ENCODE peak calls at places on chromosomes 3 and 15, in nine cellular contexts. Q is stomach, F is HL-60, Z is spleen, E is endothelial cell of umbilical vein, X is breast epithelium, R is HepG2, N is SK-N-MC, S is SK-N-SH. D is an unnamed sample.

GRCh38 chr3:133962879-133963278 is 66.8 kb downstream of the SLCO2A1 start:
- DNase-seq in Z (no peak), E (no peak), N (no peak), F (no peak), Q (no peak), S (no peak), X (no peak), R (no peak), D (no peak)

GRCh38 chr3:184415229-184415517 is 35.3 kb downstream of the CHRD start:
- DNase-seq in F (no peak), Q (no peak), N (no peak), R (peak; percentile 15), S (no peak), Z (no peak), E (no peak), X (no peak), D (no peak)

GRCh38 chr15:76341366-76342045 is 4.9 kb downstream of the ISL2 start:
- DNase-seq in X (no peak), R (no peak), S (peak; percentile 19), Z (no peak), F (no peak), N (no peak), Q (no peak), E (no peak), D (no peak)

GRCh38 chr15:61382927-61383326 is 153.8 kb upstream of the RORA start:
- DNase-seq in E (no peak), Z (no peak), Q (no peak), X (no peak), N (no peak), F (no peak), R (no peak), S (no peak), D (no peak)

GRCh38 chr3:132090921-132091320 is 56.1 kb upstream of the CPNE4 start:
- DNase-seq in Z (no peak), R (no peak), Q (no peak), S (no peak), N (no peak), F (no peak), E (no peak), X (no peak), D (no peak)

GRCh38 chr3:34213481-34213880 is 415.1 kb downstream of the PDCD6IP start:
- DNase-seq in F (no peak), R (no peak), N (no peak), E (peak; percentile 11), Q (peak; percentile 77), S (no peak), Z (no peak), X (no peak), D (no peak)

GRCh38 chr3:111712294-111713180 is 117.4 kb upstream of the ZBED2 start:
- DNase-seq in N (no peak), Z (peak; percentile 78), Q (no peak), S (peak; percentile 11), R (no peak), X (no peak), F (no peak), E (no peak), D (no peak)

GRCh38 chr15:52104532-52105004 is 8.0 kb downstream of the BCL2L10 start:
- DNase-seq in Q (no peak), X (no peak), R (no peak), S (no peak), E (no peak), Z (no peak), F (no peak), N (no peak), D (no peak)

GRCh38 chr3:52056521-52056967 is at the start of gene DUSP7:
- DNase-seq in S (peak; percentile 88), R (no peak), Q (peak; percentile 79), E (no peak), N (no peak), Z (peak; percentile 94), F (peak; percentile 34), X (no peak), D (no peak)

GRCh38 chr3:27675287-27675686 is 46.8 kb downstream of the EOMES start:
- DNase-seq in S (no peak), R (no peak), F (no peak), Z (no peak), N (peak; percentile 56), E (peak; percentile 66), Q (no peak), X (no peak), D (no peak)

GRCh38 chr15:57384816-57385215 is 8.5 kb downstream of the CGNL1 start:
- DNase-seq in S (no peak), E (peak; percentile 65), Q (no peak), F (no peak), X (no peak), Z (no peak), N (no peak), R (peak; percentile 44), D (no peak)

GRCh38 chr3:138378990-138379389 is 30.6 kb downstream of the MRAS start:
- DNase-seq in E (no peak), X (no peak), N (no peak), R (peak; percentile 25), Q (no peak), Z (no peak), S (no peak), F (no peak), D (no peak)

GRCh38 chr3:5891721-5892120 is 704.2 kb downstream of the EDEM1 start:
- DNase-seq in N (no peak), R (no peak), E (no peak), Z (no peak), Q (no peak), X (no peak), S (no peak), F (no peak), D (no peak)
- TF ChIP-seq POLR2AphosphoS5 in N (no peak), R (no peak), E (no peak), Z (no peak), Q (no peak), X (no peak), S (no peak), F (no peak), D (no peak)

GRCh38 chr3:32256206-32256605 is 17.7 kb downstream of the CMTM8 start:
- DNase-seq in X (no peak), Q (no peak), Z (no peak), E (no peak), F (no peak), R (no peak), S (no peak), N (no peak), D (no peak)
- TF ChIP-seq POLR2AphosphoS5 in X (no peak), Q (no peak), Z (no peak), E (no peak), F (no peak), R (no peak), S (no peak), N (no peak), D (no peak)

GRCh38 chr3:9820543-9820942 is 10.5 kb downstream of the TTLL3 start:
- DNase-seq in R (no peak), E (no peak), N (no peak), X (no peak), F (no peak), S (no peak), Q (no peak), Z (no peak), D (no peak)
- TF ChIP-seq POLR2AphosphoS5 in R (no peak), E (no peak), N (no peak), X (no peak), F (no peak), S (no peak), Q (no peak), Z (no peak), D (no peak)

DNA sequence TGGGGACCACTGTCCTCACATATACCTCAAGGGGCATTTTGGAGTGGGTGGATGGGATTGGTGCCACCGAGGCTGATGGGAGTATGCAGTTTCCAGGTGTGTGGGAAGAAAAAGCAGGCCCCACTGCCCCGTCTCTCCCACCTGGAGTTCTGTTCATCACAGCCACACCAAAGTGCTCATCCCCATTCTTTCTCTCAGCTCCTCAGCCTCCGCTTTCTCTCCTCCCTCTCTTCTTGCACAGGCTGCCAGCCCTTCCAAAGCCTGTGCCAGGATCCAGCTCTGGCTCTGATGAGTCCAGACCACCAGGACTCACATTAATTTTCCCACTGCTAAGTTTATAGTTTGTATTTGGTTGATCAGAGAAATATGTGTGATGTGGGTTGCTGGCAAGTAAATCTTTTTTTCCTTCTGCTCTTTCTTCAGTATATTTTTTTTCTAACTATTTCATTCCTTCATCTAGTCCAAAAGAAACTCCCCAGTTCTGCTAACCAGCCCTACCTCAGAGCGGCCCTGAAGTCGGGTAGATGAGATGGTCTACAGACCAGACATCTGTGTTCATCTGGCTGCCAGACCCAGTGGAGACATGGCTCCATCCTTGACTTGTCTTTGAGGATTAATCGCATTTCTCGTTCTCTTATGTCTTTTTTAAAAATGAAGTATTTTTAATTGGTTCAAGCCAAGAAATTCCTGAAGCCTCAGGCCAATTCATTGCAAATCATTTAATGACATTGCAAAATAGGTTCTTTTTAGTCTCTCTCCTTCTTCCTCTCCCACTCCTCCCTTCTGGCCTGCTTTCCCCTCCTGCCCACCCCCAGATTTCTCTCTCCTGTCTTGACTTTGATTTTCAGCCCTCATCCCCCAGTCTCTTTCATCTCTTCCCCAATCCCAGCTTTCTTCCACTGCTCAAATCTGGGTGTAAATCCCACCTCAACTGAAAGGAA is 49.9 kb downstream of the BOC start:
- DNase-seq in E (no peak), R (no peak), N (no peak), Q (no peak), X (peak; percentile 52), F (no peak), S (no peak), Z (no peak), D (no peak)
- TF ChIP-seq POLR2AphosphoS5 in E (no peak), R (no peak), N (no peak), Q (no peak), X (peak; percentile 82), F (no peak), S (no peak), Z (no peak), D (no peak)

DNA sequence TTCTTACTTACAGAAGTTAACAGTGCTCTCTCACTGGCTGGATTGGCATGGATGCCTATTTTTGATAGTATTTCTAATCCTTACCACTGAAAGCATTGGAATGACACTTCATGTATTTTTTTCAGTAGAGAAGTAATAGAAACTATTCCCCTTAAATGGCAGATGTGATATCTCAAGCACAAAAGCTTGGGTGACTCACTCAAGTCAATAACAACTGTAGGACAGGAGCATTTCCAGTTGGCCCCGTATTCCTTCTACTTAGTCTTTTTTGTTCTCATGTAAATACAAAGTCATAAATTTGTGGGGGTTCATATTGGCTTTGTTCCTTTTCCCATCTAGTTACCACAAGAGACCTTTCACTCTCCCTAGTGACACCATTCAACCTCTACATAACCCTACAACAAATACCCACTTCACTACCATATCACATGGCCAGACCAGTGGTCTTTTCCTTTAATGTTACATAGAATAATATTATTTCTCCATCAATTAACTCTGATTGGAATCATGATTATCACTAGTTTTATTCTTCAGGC is 94.3 kb upstream of the THBS1 start:
- DNase-seq in S (no peak), R (no peak), N (no peak), Z (no peak), Q (no peak), F (no peak), X (no peak), E (peak; percentile 65), D (no peak)
- TF ChIP-seq POLR2AphosphoS5 in S (no peak), R (no peak), N (no peak), Z (no peak), Q (no peak), F (no peak), X (no peak), E (no peak), D (no peak)

GRCh38 chr3:158095302-158095997 is 10.8 kb downstream of the SHOX2 start:
- DNase-seq in S (no peak), N (no peak), Z (no peak), Q (no peak), R (no peak), X (no peak), F (no peak), E (peak; percentile 30), D (no peak)
- TF ChIP-seq POLR2AphosphoS5 in S (no peak), N (no peak), Z (no peak), Q (no peak), R (no peak), X (no peak), F (no peak), E (no peak), D (no peak)

GRCh38 chr3:115822572-115822971 is 199.3 kb downstream of the GAP43 start:
- DNase-seq in S (no peak), E (no peak), R (peak; percentile 89), Q (no peak), F (no peak), Z (no peak), X (no peak), N (no peak), D (no peak)
- TF ChIP-seq POLR2AphosphoS5 in S (no peak), E (no peak), R (no peak), Q (no peak), F (no peak), Z (no peak), X (no peak), N (no peak), D (no peak)

D was measured in vagina.